ENCODE peak calls at places on chromosomes 11 and 22, in nine cellular contexts. O is renal cortical epithelial cell; F is psoas muscle; X is thoracic aorta; C is KBM-7; W is NCI-H774; R is left ventricle myocardium inferior; I is activated T-cell treated with anti-CD3 and anti-CD28 coated beads, Interleukin-2, amount 50 U/mL, for 72 hours; B is Ammon's horn. H is an unnamed sample.

GRCh38 chr11:110471315-110471714 is 41.6 kb downstream of the FDX1 start:
- DNase-seq in O (no peak), F (no peak), X (no peak), C (no peak), W (no peak), R (no peak), I (no peak), B (no peak), H (no peak)

GRCh38 chr22:20672082-20672424 is 101.9 kb upstream of the SERPIND1 start:
- DNase-seq in O (no peak), F (no peak), X (no peak), C (no peak), W (no peak), R (no peak), I (no peak), B (no peak), H (no peak)

GRCh38 chr11:46845440-46845739 is 690 bp downstream of the CKAP5 start:
- DNase-seq in O (peak), F (no peak), X (no peak), C (no peak), W (no peak), R (no peak), I (no peak), B (no peak), H (no peak)

GRCh38 chr11:16744128-16744725 is 5.8 kb downstream of the C11orf58 start:
- DNase-seq in O (no peak), F (no peak), X (no peak), C (no peak), W (no peak), R (no peak), I (no peak), B (no peak), H (no peak)

GRCh38 chr22:20239063-20239950 is 28.8 kb downstream of the RTN4R start:
- DNase-seq in O (no peak), F (peak), X (no peak), C (no peak), W (no peak), R (peak), I (peak), B (peak), H (no peak)

GRCh38 chr11:117618956-117619355 is 178.1 kb downstream of the DSCAML1 start:
- DNase-seq in O (no peak), F (no peak), X (no peak), C (no peak), W (peak), R (no peak), I (no peak), B (no peak), H (no peak)

GRCh38 chr22:49006207-49007012 is 821.3 kb downstream of the BRD1 start:
- DNase-seq in O (no peak), F (no peak), X (no peak), C (no peak), W (no peak), R (no peak), I (no peak), B (no peak), H (no peak)

GRCh38 chr11:23988381-23989006 is 508.4 kb upstream of the LUZP2 start:
- DNase-seq in O (no peak), F (no peak), X (no peak), C (no peak), W (no peak), R (no peak), I (no peak), B (no peak), H (no peak)

GRCh38 chr11:76129729-76130128 is 76.6 kb downstream of the WNT11 start:
- DNase-seq in O (no peak), F (no peak), X (no peak), C (no peak), W (no peak), R (no peak), I (no peak), B (no peak), H (no peak)

H was measured in RWPE2.